ENCODE peak calls at places on chromosomes 7 and 10, in four cellular contexts. X is dorsolateral prefrontal cortex, A is MM.1S, F is GM10248. L is an unnamed sample.

GRCh38 chr10:86964061-86964846 is 4.0 kb upstream of the ADIRF start:
- DNase-seq in X (peak; percentile 32), F (no peak), A (no peak), L (no peak)

GRCh38 chr7:2862831-2863361 is 18.8 kb upstream of the GNA12 start:
- DNase-seq in A (no peak), X (no peak), F (no peak), L (no peak)

GRCh38 chr7:44977304-44977858 is 1.4 kb downstream of the MYO1G start:
- DNase-seq in A (no peak), X (no peak), F (peak; percentile 73), L (no peak)

GRCh38 chr7:121366852-121367431 is 29.2 kb downstream of the FAM3C start:
- DNase-seq in A (peak; percentile 45), X (no peak), F (peak; percentile 28), L (no peak)

GRCh38 chr10:24223953-24224352 is 15.0 kb downstream of the KIAA1217 start:
- DNase-seq in A (no peak), X (no peak), F (no peak), L (no peak)

GRCh38 chr7:87146740-87147386 is 5.4 kb upstream of the DMTF1 start:
- DNase-seq in A (no peak), X (peak; percentile 39), F (no peak), L (no peak)

GRCh38 chr10:60446855-60447254 is 57.2 kb upstream of the ANK3 start:
- DNase-seq in A (no peak), F (no peak), X (no peak), L (no peak)

GRCh38 chr10:121270906-121271305 is 327.3 kb downstream of the FGFR2 start:
- DNase-seq in A (no peak), X (no peak), F (no peak), L (no peak)

GRCh38 chr10:21337171-21337792 is 188.2 kb downstream of the SKIDA1 start:
- DNase-seq in X (no peak), F (no peak), A (no peak), L (no peak)

GRCh38 chr10:48519731-48520506 is 85.0 kb downstream of the ARHGAP22 start:
- DNase-seq in A (no peak), X (no peak), F (no peak), L (no peak)

GRCh38 chr7:54129035-54129434 is 413.1 kb upstream of the VSTM2A start:
- DNase-seq in A (no peak), X (no peak), F (no peak), L (no peak)

GRCh38 chr10:43047288-43047970 is 29.4 kb upstream of the RET start:
- DNase-seq in X (peak; percentile 33), F (no peak), A (no peak), L (no peak)

GRCh38 chr10:70132098-70133029 is at the start of gene AIFM2:
- DNase-seq in A (peak; percentile 51), X (peak; percentile 49), F (peak; percentile 82), L (no peak)
- TF ChIP-seq CTCF in A (peak; percentile 9), X (no peak), F (no peak), L (no peak)

GRCh38 chr10:35126062-35126529 is 550 bp upstream of the CREM start:
- DNase-seq in F (no peak), X (no peak), A (no peak), L (no peak)

GRCh38 chr10:35127289-35127891 is 744 bp downstream of the CREM start:
- DNase-seq in A (peak; percentile 53), X (peak; percentile 68), F (peak; percentile 29), L (no peak)

GRCh38 chr10:35124540-35124939 is 2.1 kb upstream of the CREM start:
- DNase-seq in X (no peak), A (no peak), F (no peak), L (no peak)

GRCh38 chr10:35129185-35129674 is 2.6 kb downstream of the CREM start:
- DNase-seq in F (no peak), X (no peak), A (no peak), L (no peak)

DNA sequence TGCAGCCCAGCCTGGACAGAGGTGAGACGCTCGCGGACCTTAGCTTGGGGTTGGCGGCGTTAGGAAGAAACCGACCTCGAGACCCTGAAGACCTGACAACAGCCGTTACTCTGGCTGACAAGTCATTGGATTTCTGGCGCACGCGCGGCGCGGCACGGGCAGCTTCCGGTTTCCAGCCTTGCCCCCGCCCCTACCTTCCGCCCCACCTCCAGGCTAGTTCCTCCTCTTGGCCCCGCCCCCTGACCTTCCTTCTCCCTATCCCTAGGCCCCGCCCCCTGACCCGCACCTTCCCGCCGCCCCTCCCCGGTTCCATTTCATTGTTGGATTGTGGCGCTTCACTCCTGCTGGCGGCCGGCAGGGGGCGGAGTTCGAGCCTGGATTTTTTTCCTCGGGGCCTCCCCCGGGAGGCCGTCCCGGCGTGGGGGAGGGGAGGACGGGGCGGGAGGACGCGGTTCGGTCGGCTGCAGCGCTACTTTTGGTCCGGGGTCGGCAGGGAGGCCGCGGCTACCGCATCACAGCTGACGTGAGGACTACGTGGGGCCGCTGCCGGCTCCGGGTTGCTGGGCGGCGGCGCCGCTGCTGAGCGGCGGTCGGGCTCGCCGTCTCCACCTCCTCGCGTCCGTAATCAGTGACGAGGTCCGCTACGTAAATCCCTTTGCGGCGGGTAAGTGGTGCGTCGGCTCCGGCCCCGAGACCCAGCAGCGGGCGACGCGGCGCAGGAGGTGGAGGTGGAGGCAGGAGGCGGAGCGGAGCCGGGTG is at the start of gene CREM:
- DNase-seq in X (peak; percentile 94), F (peak; percentile 96), A (peak; percentile 96), L (peak; percentile 79)
- TF ChIP-seq CTCF in X (peak; percentile 91), F (peak; percentile 75), A (peak; percentile 71), L (peak; percentile 62)

GRCh38 chr10:35613597-35614226 is 8.6 kb downstream of the GJD4 start:
- DNase-seq in F (no peak), X (no peak), A (no peak), L (no peak)
- TF ChIP-seq CTCF in F (no peak), X (no peak), A (peak; percentile 12), L (peak; percentile 51)

GRCh38 chr10:5888843-5889623 is 660 bp downstream of the ANKRD16 start:
- DNase-seq in A (peak; percentile 50), F (peak; percentile 57), X (peak; percentile 61), L (no peak)
- TF ChIP-seq CTCF in A (no peak), F (peak; percentile 31), X (no peak), L (no peak)

GRCh38 chr10:62077330-62078015 is 176.0 kb downstream of the ARID5B start:
- DNase-seq in X (no peak), F (no peak), A (no peak), L (no peak)
- TF ChIP-seq CTCF in X (no peak), F (no peak), A (no peak), L (no peak)

GRCh38 chr7:55895021-55895420 is 7.8 kb downstream of the ZNF713 start:
- DNase-seq in A (no peak), F (no peak), X (no peak), L (no peak)
- TF ChIP-seq CTCF in A (no peak), F (no peak), X (no peak), L (no peak)

GRCh38 chr7:38178695-38179344 is 775 bp downstream of the STARD3NL start:
- DNase-seq in A (no peak), X (no peak), F (peak; percentile 40), L (no peak)
- TF ChIP-seq CTCF in A (no peak), X (no peak), F (no peak), L (no peak)

GRCh38 chr10:19231034-19231433 is 182.4 kb downstream of the MALRD1 start:
- DNase-seq in A (no peak), F (no peak), X (no peak), L (no peak)
- TF ChIP-seq CTCF in A (no peak), F (no peak), X (no peak), L (no peak)

DNA sequence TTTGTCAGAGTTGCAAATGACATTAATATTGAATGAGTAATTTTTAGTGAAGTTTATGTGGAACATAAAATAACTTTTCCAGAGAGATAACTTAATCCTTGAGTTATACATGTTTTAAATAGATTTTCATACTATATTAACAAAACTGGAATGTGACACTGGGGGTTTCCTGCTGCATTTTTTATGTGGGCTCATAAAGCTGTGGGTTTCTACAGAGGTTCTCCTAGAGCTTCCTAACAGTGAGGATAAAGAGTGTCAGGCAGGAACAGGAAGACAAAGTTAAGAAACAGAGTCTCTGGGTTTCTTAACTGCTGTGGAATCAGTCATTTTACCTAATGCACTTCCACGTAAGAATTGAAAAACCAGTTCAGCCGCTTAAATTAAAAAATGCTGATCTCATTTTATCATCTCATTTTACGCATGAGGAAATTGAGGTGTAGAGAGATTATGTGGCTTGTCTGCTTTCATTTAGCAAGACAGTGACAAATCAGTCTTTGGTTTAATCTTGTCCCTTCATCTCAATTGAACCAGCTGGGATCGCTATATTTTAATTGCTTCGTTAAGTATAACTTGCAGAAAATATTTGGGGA is 5.0 kb downstream of the CD36 start:
- DNase-seq in A (no peak), X (no peak), F (no peak), L (no peak)
- TF ChIP-seq CTCF in A (no peak), X (no peak), F (no peak), L (no peak)

DNA sequence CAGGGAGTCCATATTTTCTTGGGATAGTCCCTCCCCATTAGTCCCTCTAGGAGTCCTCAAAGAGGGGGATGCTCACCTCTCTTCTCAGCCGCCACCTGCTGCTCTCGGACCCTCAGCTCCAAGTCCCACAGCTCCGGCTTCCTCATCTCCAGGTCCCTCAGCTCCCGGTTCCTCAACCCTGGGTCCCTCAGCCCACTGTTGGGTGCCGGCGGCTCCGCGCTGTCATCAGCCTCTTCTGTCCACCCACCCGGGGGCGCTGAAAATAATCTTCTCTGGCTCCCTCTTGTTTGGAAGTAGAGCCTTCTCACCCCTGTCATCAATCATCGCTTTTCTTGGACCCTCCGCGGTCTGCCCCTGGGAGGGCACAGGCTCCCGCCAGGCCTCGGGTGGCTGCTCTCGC is 13.3 kb upstream of the CNNM1 start:
- DNase-seq in F (no peak), A (no peak), X (no peak), L (no peak)
- TF ChIP-seq CTCF in F (no peak), A (no peak), X (no peak), L (no peak)